ENCODE peak calls at places on chromosomes 7 and 10, in six cellular contexts. F, J, U, O, Y and A are unnamed samples.

GRCh38 chr10:111532139-111532538 is 455.3 kb downstream of the ADRA2A start:
- DNase-seq in F (no peak), J (no peak), U (no peak), O (no peak), Y (no peak), A (no peak)

GRCh38 chr10:71246591-71247143 is 34.3 kb downstream of the UNC5B start:
- DNase-seq in F (peak), J (no peak), U (no peak), O (peak), Y (no peak), A (no peak)

GRCh38 chr7:78326870-78327269 is 528.3 kb downstream of the PHTF2 start:
- DNase-seq in F (no peak), J (peak), U (no peak), O (no peak), Y (no peak), A (no peak)

GRCh38 chr10:49066944-49067730 is 48.2 kb downstream of the VSTM4 start:
- DNase-seq in F (no peak), J (no peak), U (no peak), O (no peak), Y (no peak), A (no peak)

GRCh38 chr7:41698114-41698513 is 4.8 kb downstream of the INHBA start:
- DNase-seq in F (no peak), J (peak), U (no peak), O (no peak), Y (no peak), A (no peak)

GRCh38 chr7:26286157-26286556 is 5.5 kb upstream of the SNX10 start:
- DNase-seq in F (no peak), J (no peak), U (no peak), O (no peak), Y (no peak), A (no peak)

GRCh38 chr10:22723343-22723779 is 9.0 kb upstream of the PIP4K2A start:
- DNase-seq in F (no peak), J (no peak), U (no peak), O (no peak), Y (peak), A (no peak)

GRCh38 chr10:67839957-67840356 is 2.0 kb upstream of the DNAJC12 start:
- DNase-seq in F (no peak), J (peak), U (no peak), O (peak), Y (no peak), A (no peak)

GRCh38 chr7:45874408-45875131 is 1.7 kb upstream of the CCDC201 start:
- DNase-seq in F (no peak), J (peak), U (peak), O (peak), Y (no peak), A (no peak)

GRCh38 chr10:34351161-34351560 is 463.9 kb downstream of the PARD3 start:
- DNase-seq in F (no peak), J (peak), U (no peak), O (no peak), Y (no peak), A (no peak)

GRCh38 chr7:95921543-95921942 is 149.2 kb downstream of the DYNC1I1 start:
- DNase-seq in F (no peak), J (no peak), U (no peak), O (no peak), Y (no peak), A (no peak)

GRCh38 chr10:33734393-33735110 is 400.1 kb upstream of the NRP1 start:
- DNase-seq in F (no peak), J (no peak), U (no peak), O (no peak), Y (no peak), A (no peak)

GRCh38 chr7:47581821-47582747 is at the start of gene TNS3:
- DNase-seq in F (no peak), J (peak), U (no peak), O (peak), Y (no peak), A (peak)

GRCh38 chr7:75850222-75850621 is 28.6 kb upstream of the RHBDD2 start:
- DNase-seq in F (no peak), J (no peak), U (no peak), O (no peak), Y (no peak), A (no peak)

GRCh38 chr7:1839701-1840100 is 169.6 kb downstream of the ELFN1 start:
- DNase-seq in F (no peak), J (no peak), U (no peak), O (no peak), Y (no peak), A (no peak)

GRCh38 chr7:5350600-5351385 is 68.0 kb downstream of the SLC29A4 start:
- DNase-seq in F (no peak), J (no peak), U (no peak), O (no peak), Y (no peak), A (no peak)

GRCh38 chr7:154167807-154168206 is 115.6 kb downstream of the DPP6 start:
- DNase-seq in F (no peak), J (no peak), U (no peak), O (no peak), Y (no peak), A (no peak)

GRCh38 chr10:6271663-6272062 is 68.9 kb downstream of the PFKFB3 start:
- DNase-seq in F (no peak), J (no peak), U (peak), O (no peak), Y (no peak), A (no peak)

GRCh38 chr7:28815928-28816373 is 142.2 kb downstream of the TRIL start:
- DNase-seq in F (no peak), J (no peak), U (no peak), O (no peak), Y (peak), A (no peak)

GRCh38 chr10:24894309-24894708 is 58.1 kb downstream of the PRTFDC1 start:
- DNase-seq in F (no peak), J (peak), U (no peak), O (peak), Y (no peak), A (no peak)

GRCh38 chr10:33703897-33704825 is 369.7 kb upstream of the NRP1 start:
- DNase-seq in F (no peak), J (peak), U (no peak), O (no peak), Y (no peak), A (no peak)

GRCh38 chr7:44259547-44260457 is 59.0 kb downstream of the YKT6 start:
- DNase-seq in F (no peak), J (peak), U (peak), O (no peak), Y (no peak), A (no peak)

GRCh38 chr7:67683628-67684027 is 687.0 kb downstream of the TYW1 start:
- DNase-seq in F (no peak), J (no peak), U (no peak), O (no peak), Y (no peak), A (no peak)

GRCh38 chr7:121800916-121801675 is 71.9 kb upstream of the PTPRZ1 start:
- DNase-seq in F (no peak), J (no peak), U (no peak), O (no peak), Y (no peak), A (no peak)

GRCh38 chr7:79398145-79398749 is 55.2 kb downstream of the MAGI2 start:
- DNase-seq in F (no peak), J (no peak), U (no peak), O (no peak), Y (no peak), A (no peak)

GRCh38 chr7:102211590-102212550 is 74.8 kb upstream of the SH2B2 start:
- DNase-seq in F (no peak), J (no peak), U (no peak), O (no peak), Y (peak), A (no peak)

GRCh38 chr10:89217057-89217990 is 10.2 kb upstream of the CH25H start:
- DNase-seq in F (peak), J (peak), U (peak), O (peak), Y (peak), A (peak)

GRCh38 chr7:106543221-106543757 is 117.7 kb downstream of the CCDC71L start:
- DNase-seq in F (no peak), J (no peak), U (no peak), O (no peak), Y (no peak), A (no peak)

GRCh38 chr10:84715911-84716310 is 387.5 kb downstream of the CCSER2 start:
- DNase-seq in F (peak), J (peak), U (peak), O (peak), Y (no peak), A (peak)

GRCh38 chr7:140983802-140984201 is 30.9 kb downstream of the MRPS33 start:
- DNase-seq in F (peak), J (peak), U (no peak), O (peak), Y (no peak), A (no peak)

GRCh38 chr10:102673961-102674511 is 29.8 kb downstream of the TRIM8 start:
- DNase-seq in F (peak), J (peak), U (peak), O (no peak), Y (no peak), A (no peak)

GRCh38 chr10:36428507-36428906 is 696.9 kb upstream of the ANKRD30A start:
- DNase-seq in F (no peak), J (no peak), U (no peak), O (no peak), Y (no peak), A (no peak)

GRCh38 chr7:22842383-22842903 is 19.8 kb upstream of the TOMM7 start:
- DNase-seq in F (no peak), J (no peak), U (no peak), O (no peak), Y (no peak), A (no peak)

GRCh38 chr7:44392618-44393010 is 67.2 kb upstream of the CAMK2B start:
- DNase-seq in F (no peak), J (no peak), U (no peak), O (no peak), Y (no peak), A (no peak)

GRCh38 chr7:25894002-25894901 is 257.7 kb upstream of the NFE2L3 start:
- DNase-seq in F (no peak), J (no peak), U (peak), O (peak), Y (peak), A (no peak)

GRCh38 chr7:13551503-13551902 is 438.0 kb downstream of the ETV1 start:
- DNase-seq in F (no peak), J (no peak), U (no peak), O (no peak), Y (no peak), A (no peak)

GRCh38 chr10:122567056-122567660 is 6.6 kb downstream of the DMBT1 start:
- DNase-seq in F (peak), J (no peak), U (no peak), O (peak), Y (no peak), A (peak)

DNA sequence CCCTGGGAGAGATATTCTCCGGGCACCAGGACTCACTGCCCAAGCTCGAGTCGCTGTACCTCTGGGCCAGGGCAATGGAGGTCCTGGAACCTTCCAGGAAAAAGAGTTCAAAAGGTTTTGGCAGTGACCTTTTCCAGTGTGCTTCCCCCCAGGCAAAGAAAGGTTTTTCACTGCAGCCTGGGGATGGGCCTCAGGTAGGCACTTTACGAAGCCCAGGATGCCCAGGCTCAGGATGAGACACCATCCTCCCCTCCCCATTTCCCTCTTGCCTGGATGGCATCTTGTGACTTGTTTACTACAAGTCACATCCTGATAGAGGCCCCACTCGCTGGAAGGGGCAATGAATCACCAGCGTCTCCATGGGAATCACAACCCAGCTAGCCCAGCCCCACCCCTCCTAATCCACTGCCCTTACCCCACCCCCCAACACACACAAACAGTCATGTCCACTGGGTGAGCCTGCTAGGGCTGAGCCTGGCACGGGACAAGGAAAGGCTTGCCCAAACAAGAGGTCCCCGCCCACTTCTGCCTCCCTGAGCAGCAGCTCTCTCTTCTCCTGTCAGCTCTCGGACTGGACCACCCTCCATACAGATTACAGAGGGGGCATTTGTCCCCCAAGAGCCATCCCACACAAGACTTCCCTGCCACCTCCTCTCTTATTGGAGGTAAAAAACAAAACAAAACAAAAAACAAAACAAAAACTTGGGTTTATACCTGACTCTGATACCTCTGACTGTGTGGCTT is 93.9 kb upstream of the SMNDC1 start:
- DNase-seq in F (peak), J (peak), U (peak), O (peak), Y (no peak), A (no peak)
- TF ChIP-seq BHLHE40 in F (peak), J (peak), U (peak), O (peak), Y (no peak), A (no peak)

DNA sequence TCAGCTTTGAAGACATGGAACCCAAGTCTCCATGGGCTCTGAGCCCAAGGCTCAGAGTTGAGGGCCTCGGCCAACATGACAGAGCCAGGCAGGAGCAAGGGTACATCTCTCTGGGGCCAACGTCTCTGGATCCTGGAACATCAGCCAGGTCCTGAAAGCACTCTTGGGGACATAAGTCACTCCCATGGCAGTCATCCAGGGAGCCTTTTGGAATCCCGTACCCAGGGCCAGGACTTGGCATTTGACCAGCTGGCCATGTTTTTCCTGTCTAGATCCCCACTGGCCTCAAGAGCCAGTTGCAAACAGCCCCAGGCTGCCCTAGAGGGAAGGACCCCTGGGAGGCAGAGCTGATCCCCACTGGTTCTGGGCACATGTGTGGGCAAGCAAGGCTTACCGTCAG is 4.3 kb upstream of the CXCL12 start:
- DNase-seq in F (no peak), J (no peak), U (no peak), O (no peak), Y (no peak), A (no peak)
- TF ChIP-seq BHLHE40 in F (no peak), J (no peak), U (no peak), O (no peak), Y (no peak), A (no peak)

DNA sequence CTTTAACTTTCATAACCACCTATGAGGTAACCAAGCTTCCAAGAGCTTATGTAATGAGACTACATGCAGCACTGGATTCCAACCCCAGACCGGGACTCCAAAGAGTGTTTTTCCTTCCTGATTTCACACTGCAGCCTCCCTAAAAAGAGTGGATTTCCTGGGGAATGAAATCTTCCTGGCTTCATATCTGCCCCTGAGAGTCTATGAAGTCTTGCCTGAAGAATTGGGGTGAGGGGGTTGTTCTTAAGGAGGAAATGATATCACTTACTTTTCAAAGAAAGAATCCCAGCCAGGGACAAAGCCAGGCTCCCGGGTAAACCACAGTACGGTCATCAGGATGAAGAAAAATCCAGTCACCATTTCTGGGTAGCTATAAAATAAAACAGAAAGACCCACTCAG is 29.7 kb downstream of the STMP1 start:
- DNase-seq in F (no peak), J (peak), U (no peak), O (no peak), Y (no peak), A (no peak)
- TF ChIP-seq BHLHE40 in F (no peak), J (no peak), U (no peak), O (no peak), Y (no peak), A (no peak)

GRCh38 chr7:56078196-56078595 is 14.1 kb downstream of the SUMF2 start:
- DNase-seq in F (peak), J (no peak), U (no peak), O (no peak), Y (no peak), A (no peak)

GRCh38 chr7:56081626-56082340 is 11.0 kb downstream of the PHKG1 start:
- DNase-seq in F (no peak), J (no peak), U (no peak), O (no peak), Y (no peak), A (no peak)

GRCh38 chr7:56083150-56083785 is 9.5 kb downstream of the PHKG1 start:
- DNase-seq in F (no peak), J (no peak), U (no peak), O (no peak), Y (no peak), A (no peak)

GRCh38 chr7:56077681-56078080 is 13.6 kb downstream of the SUMF2 start:
- DNase-seq in F (no peak), J (no peak), U (no peak), O (no peak), Y (no peak), A (no peak)

DNA sequence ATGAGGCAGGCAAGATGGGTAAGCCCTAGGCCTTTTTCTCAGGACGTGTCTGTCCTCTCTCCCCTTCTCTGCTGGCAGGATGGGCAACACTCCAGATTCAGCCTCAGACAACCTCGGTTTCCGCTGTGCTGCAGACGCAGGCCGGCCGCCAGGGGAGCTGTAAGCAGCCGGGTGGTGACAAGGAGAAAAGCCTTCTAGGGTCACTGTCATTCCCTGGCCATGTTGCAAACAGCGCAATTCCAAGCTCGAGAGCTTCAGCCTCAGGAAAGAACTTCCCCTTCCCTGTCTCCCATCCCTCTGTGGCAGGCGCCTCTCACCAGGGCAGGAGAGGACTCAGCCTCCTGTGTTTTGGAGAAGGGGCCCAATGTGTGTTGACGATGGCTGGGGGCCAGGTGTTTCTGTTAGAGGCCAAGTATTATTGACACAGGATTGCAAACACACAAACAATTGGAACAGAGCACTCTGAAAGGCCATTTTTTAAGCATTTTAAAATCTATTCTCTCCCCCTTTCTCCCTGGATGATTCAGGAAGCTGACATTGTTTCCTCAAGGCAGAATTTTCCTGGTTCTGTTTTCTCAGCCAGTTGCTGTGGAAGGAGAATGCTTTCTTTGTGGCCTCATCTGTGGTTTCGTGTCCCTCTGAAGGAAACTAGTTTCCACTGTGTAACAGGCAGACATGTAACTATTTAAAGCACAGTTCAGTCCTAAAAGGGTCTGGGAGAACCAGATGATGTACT is 13.1 kb downstream of the PHKG1 start:
- DNase-seq in F (no peak), J (peak), U (peak), O (peak), Y (no peak), A (no peak)
- TF ChIP-seq BHLHE40 in F (no peak), J (no peak), U (no peak), O (no peak), Y (no peak), A (no peak)

GRCh38 chr10:21110358-21110757 is 213.2 kb upstream of the NEBL start:
- DNase-seq in F (no peak), J (no peak), U (no peak), O (no peak), Y (no peak), A (no peak)
- TF ChIP-seq BHLHE40 in F (no peak), J (no peak), U (no peak), O (no peak), Y (no peak), A (no peak)

GRCh38 chr10:8137726-8138125 is 83.2 kb downstream of the GATA3 start:
- DNase-seq in F (no peak), J (no peak), U (no peak), O (no peak), Y (no peak), A (no peak)
- TF ChIP-seq BHLHE40 in F (no peak), J (no peak), U (no peak), O (no peak), Y (no peak), A (no peak)